ENCODE peak calls at places on chromosomes 12 and 14, in six cellular contexts. Z is fibroblast of lung, V is hepatocyte, U is HCT116, R is keratinocyte, H is mammary epithelial cell. A is an unnamed sample.

GRCh38 chr12:78697817-78698415 is 166.7 kb upstream of the SYT1 start:
- DNase-seq in Z (no peak), V (no peak), U (no peak), R (peak; percentile 19), H (peak; percentile 66), A (no peak)

GRCh38 chr12:1576410-1577240 is 17.8 kb downstream of the FBXL14 start:
- DNase-seq in Z (peak; percentile 87), V (peak; percentile 80), U (no peak), R (no peak), H (no peak), A (peak; percentile 31)

GRCh38 chr14:71659165-71659564 is 273.1 kb upstream of the RGS6 start:
- DNase-seq in Z (peak; percentile 30), V (no peak), U (no peak), R (no peak), H (peak; percentile 24), A (peak; percentile 85)

GRCh38 chr12:72197790-72198189 is 74.4 kb upstream of the TRHDE start:
- DNase-seq in Z (no peak), V (no peak), U (no peak), R (no peak), H (no peak), A (no peak)

GRCh38 chr12:53327435-53328042 is 6.1 kb upstream of the AAAS start:
- DNase-seq in Z (peak; percentile 22), V (no peak), U (no peak), R (no peak), H (no peak), A (no peak)

GRCh38 chr14:74263181-74263580 is 23.9 kb downstream of the VSX2 start:
- DNase-seq in Z (no peak), V (no peak), U (no peak), R (no peak), H (no peak), A (no peak)

GRCh38 chr12:115710104-115710564 is 567.4 kb downstream of the MED13L start:
- DNase-seq in Z (peak; percentile 74), V (peak; percentile 37), U (no peak), R (no peak), H (peak; percentile 21), A (no peak)

GRCh38 chr12:33472299-33472698 is 32.7 kb upstream of the SYT10 start:
- DNase-seq in Z (no peak), V (no peak), U (no peak), R (no peak), H (peak; percentile 63), A (no peak)

GRCh38 chr12:3127832-3128231 is 50.7 kb downstream of the TSPAN9 start:
- DNase-seq in Z (peak; percentile 75), V (no peak), U (no peak), R (no peak), H (no peak), A (peak; percentile 31)

GRCh38 chr14:72946491-72946890 is 20.2 kb downstream of the DCAF4 start:
- DNase-seq in Z (peak; percentile 43), V (no peak), U (no peak), R (no peak), H (no peak), A (no peak)

GRCh38 chr12:81819991-81820633 is 61.0 kb upstream of the PPFIA2 start:
- DNase-seq in Z (no peak), V (no peak), U (no peak), R (no peak), H (peak; percentile 15), A (no peak)

GRCh38 chr14:70934502-70935134 is 27.4 kb downstream of the PCNX1 start:
- DNase-seq in Z (peak; percentile 71), V (peak; percentile 38), U (no peak), R (no peak), H (peak; percentile 45), A (no peak)

GRCh38 chr12:14416658-14417057 is 51.2 kb downstream of the ATF7IP start:
- DNase-seq in Z (peak; percentile 96), V (peak; percentile 46), U (no peak), R (no peak), H (peak; percentile 56), A (peak; percentile 26)

GRCh38 chr14:86168376-86168775 is 638.4 kb downstream of the FLRT2 start:
- DNase-seq in Z (no peak), V (no peak), U (no peak), R (no peak), H (no peak), A (no peak)

GRCh38 chr12:3083241-3083921 is 6.2 kb downstream of the TSPAN9 start:
- DNase-seq in Z (no peak), V (no peak), U (no peak), R (no peak), H (no peak), A (peak; percentile 26)

GRCh38 chr12:12266389-12266872 is 413 bp downstream of the LRP6 start:
- DNase-seq in Z (peak; percentile 23), V (no peak), U (no peak), R (no peak), H (no peak), A (peak; percentile 37)

GRCh38 chr12:6697584-6698351 is 2.8 kb downstream of the PIANP start:
- DNase-seq in Z (peak; percentile 52), V (peak; percentile 63), U (peak; percentile 45), R (no peak), H (peak; percentile 48), A (peak; percentile 68)

GRCh38 chr12:51846911-51847829 is 1.3 kb downstream of the FIGNL2 start:
- DNase-seq in Z (no peak), V (peak; percentile 84), U (no peak), R (no peak), H (no peak), A (no peak)

GRCh38 chr12:12506541-12506940 is 56.1 kb downstream of the DUSP16 start:
- DNase-seq in Z (peak; percentile 61), V (peak; percentile 52), U (no peak), R (no peak), H (no peak), A (no peak)

GRCh38 chr12:2997989-2998670 is 38.9 kb downstream of the TEAD4 start:
- DNase-seq in Z (no peak), V (no peak), U (no peak), R (no peak), H (no peak), A (no peak)

GRCh38 chr12:95173392-95174251 is 43.6 kb downstream of the FGD6 start:
- DNase-seq in Z (peak; percentile 81), V (peak; percentile 75), U (no peak), R (peak; percentile 33), H (peak; percentile 91), A (peak; percentile 9)

GRCh38 chr12:95181103-95181502 is 36.2 kb downstream of the FGD6 start:
- DNase-seq in Z (no peak), V (no peak), U (no peak), R (no peak), H (no peak), A (no peak)

GRCh38 chr12:95178136-95178535 is 39.1 kb downstream of the FGD6 start:
- DNase-seq in Z (no peak), V (no peak), U (no peak), R (no peak), H (no peak), A (peak; percentile 71)

GRCh38 chr12:95179011-95179410 is 38.3 kb downstream of the FGD6 start:
- DNase-seq in Z (no peak), V (no peak), U (no peak), R (no peak), H (no peak), A (no peak)

DNA sequence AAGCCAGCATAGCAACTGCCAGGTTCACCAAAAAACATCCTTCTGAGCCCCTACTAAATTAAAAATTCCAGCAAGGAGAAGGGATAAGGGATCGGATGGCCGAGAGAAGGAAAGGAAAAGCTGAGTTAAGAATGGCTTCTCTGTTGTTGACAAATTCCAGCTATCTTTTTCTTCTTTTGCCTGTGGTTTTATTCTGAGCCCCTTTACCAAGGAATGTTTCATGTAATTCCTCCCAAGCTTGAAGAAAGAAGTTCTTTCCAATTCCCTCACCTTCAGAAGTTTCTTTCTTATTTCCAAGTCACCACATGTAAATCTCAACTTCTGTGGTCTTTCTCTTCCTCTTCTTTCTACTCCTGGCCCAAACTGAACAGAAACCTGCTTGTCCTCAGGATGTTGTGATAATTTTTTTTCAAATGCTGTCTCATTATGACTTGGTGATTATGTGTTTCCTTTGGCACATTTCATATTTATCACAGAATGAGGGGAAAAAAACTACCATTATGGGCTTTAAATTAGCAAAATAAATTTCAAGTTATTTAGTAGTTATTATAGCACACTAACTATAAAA is 40.0 kb downstream of the FGD6 start:
- DNase-seq in Z (no peak), V (no peak), U (no peak), R (no peak), H (no peak), A (no peak)
- TF ChIP-seq EZH2 in Z (no peak), V (no peak), U (no peak), R (no peak), H (no peak), A (no peak)

DNA sequence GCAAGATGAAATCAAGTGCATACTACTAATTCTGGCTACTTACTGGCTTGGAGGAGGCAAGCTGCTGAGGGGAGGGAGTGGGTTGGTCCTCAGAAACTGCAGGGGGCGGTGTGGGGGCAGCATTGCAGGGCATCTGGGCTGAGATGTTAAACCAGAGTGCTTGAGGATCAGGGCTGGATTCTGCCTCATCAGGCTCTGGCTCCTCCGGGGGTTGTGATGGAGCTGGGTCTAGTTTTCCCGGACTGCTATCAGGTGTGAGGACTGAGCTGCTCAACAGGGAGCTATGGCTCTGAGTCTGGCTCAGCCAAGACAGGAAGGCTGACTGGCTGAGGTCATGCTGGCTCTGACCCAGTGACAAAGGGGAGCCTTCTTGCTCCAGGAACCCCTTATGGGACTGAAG is 28.6 kb downstream of the BAZ2A start:
- DNase-seq in Z (no peak), V (no peak), U (no peak), R (no peak), H (no peak), A (no peak)
- TF ChIP-seq CTCF in Z (peak; percentile 16), V (no peak), U (peak; percentile 36), R (peak; percentile 42), H (no peak), A (peak; percentile 26)

GRCh38 chr12:110822821-110823415 is 23.9 kb upstream of the CCDC63 start:
- DNase-seq in Z (no peak), V (no peak), U (no peak), R (no peak), H (no peak), A (no peak)
- H3K36me3 ChIP-seq in Z (no peaks in the 10 kb centered on the region), V (no peaks in the 10 kb centered on the region), U (no peaks in the 10 kb centered on the region), R (no peaks in the 10 kb centered on the region), H (no peaks in the 10 kb centered on the region), A (no peaks in the 10 kb centered on the region)

GRCh38 chr14:100715803-100716202 is 10.9 kb upstream of the DLK1 start:
- DNase-seq in Z (no peak), V (no peak), U (no peak), R (no peak), H (no peak), A (no peak)

GRCh38 chr14:100715332-100715731 is 11.4 kb upstream of the DLK1 start:
- DNase-seq in Z (no peak), V (no peak), U (no peak), R (no peak), H (no peak), A (no peak)

GRCh38 chr14:100714205-100714781 is 12.4 kb upstream of the DLK1 start:
- DNase-seq in Z (no peak), V (no peak), U (no peak), R (no peak), H (no peak), A (peak; percentile 3)

GRCh38 chr14:100719976-100720520 is 6.6 kb upstream of the DLK1 start:
- DNase-seq in Z (no peak), V (no peak), U (no peak), R (no peak), H (no peak), A (no peak)

DNA sequence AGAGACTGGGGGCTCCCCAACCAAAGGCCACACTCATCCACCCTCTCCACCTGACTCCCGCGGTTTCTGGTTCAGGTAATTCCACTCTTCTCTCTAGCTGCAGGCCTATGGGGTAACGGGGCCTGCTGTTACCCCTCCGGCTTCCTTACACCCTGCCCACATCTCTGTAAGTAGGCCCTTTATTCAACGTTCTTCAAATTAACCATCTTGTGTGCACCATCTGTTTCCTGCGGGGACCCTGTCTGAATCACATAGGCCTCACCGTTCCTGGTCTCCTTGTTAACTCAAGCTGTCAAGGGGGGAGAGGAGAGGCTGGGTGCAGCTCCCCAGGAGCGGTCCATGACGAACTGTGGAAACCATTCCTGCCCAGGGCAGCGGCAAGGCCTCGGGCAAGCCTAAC is 9.3 kb upstream of the DLK1 start:
- DNase-seq in Z (no peak), V (no peak), U (no peak), R (no peak), H (no peak), A (no peak)
- TF ChIP-seq EZH2 in Z (no peak), V (no peak), U (no peak), R (no peak), H (no peak), A (no peak)

A was measured in PC-9.